ENCODE peak calls at places on chromosomes 13 and 19, in ten cellular contexts. One of them, this sample, is unnamed.

GRCh38 chr13:29524176-29524575 is 71.3 kb downstream of the SLC7A1 start:
- DNase-seq in SK-N-DZ: no peak
- DNase-seq in endothelial cell: no peak
- DNase-seq in activated CD8-positive, alpha-beta memory T cell treated with anti-CD3 and anti-CD28 coated beads for 48 hours: no peak
- DNase-seq in T-cell: no peak
- DNase-seq in foreskin fibroblast: peak
- DNase-seq in frontal cortex: no peak
- DNase-seq in fibroblast of pulmonary artery: peak
- DNase-seq in Karpas-422: no peak
- DNase-seq in activated T-helper 1 cell treated with anti-CD3 and anti-CD28 coated beads, Interleukin-2, amount 50 U/mL, for 16 hours: no peak
- DNase-seq in this sample: no peak

GRCh38 chr19:1183543-1184172 is 9.6 kb upstream of the SBNO2 start:
- DNase-seq in SK-N-DZ: no peak
- DNase-seq in endothelial cell: no peak
- DNase-seq in activated CD8-positive, alpha-beta memory T cell treated with anti-CD3 and anti-CD28 coated beads for 48 hours: no peak
- DNase-seq in T-cell: no peak
- DNase-seq in foreskin fibroblast: no peak
- DNase-seq in frontal cortex: no peak
- DNase-seq in fibroblast of pulmonary artery: no peak
- DNase-seq in Karpas-422: no peak
- DNase-seq in activated T-helper 1 cell treated with anti-CD3 and anti-CD28 coated beads, Interleukin-2, amount 50 U/mL, for 16 hours: no peak
- DNase-seq in this sample: no peak

GRCh38 chr19:40348125-40348913 is at the start of the genes C19orf47 and PLD3:
- DNase-seq in SK-N-DZ: peak
- DNase-seq in endothelial cell: peak
- DNase-seq in activated CD8-positive, alpha-beta memory T cell treated with anti-CD3 and anti-CD28 coated beads for 48 hours: peak
- DNase-seq in T-cell: peak
- DNase-seq in foreskin fibroblast: peak
- DNase-seq in frontal cortex: peak
- DNase-seq in fibroblast of pulmonary artery: peak
- DNase-seq in Karpas-422: peak
- DNase-seq in activated T-helper 1 cell treated with anti-CD3 and anti-CD28 coated beads, Interleukin-2, amount 50 U/mL, for 16 hours: peak
- DNase-seq in this sample: peak

GRCh38 chr13:90640976-90641375 is 706.5 kb upstream of the MIR17HG start:
- DNase-seq in SK-N-DZ: no peak
- DNase-seq in endothelial cell: no peak
- DNase-seq in activated CD8-positive, alpha-beta memory T cell treated with anti-CD3 and anti-CD28 coated beads for 48 hours: no peak
- DNase-seq in T-cell: no peak
- DNase-seq in foreskin fibroblast: peak
- DNase-seq in frontal cortex: no peak
- DNase-seq in fibroblast of pulmonary artery: peak
- DNase-seq in Karpas-422: no peak
- DNase-seq in activated T-helper 1 cell treated with anti-CD3 and anti-CD28 coated beads, Interleukin-2, amount 50 U/mL, for 16 hours: no peak
- DNase-seq in this sample: no peak

GRCh38 chr13:24280722-24281121 is 28.7 kb upstream of the C1QTNF9 start:
- DNase-seq in SK-N-DZ: no peak
- DNase-seq in endothelial cell: no peak
- DNase-seq in activated CD8-positive, alpha-beta memory T cell treated with anti-CD3 and anti-CD28 coated beads for 48 hours: no peak
- DNase-seq in T-cell: no peak
- DNase-seq in foreskin fibroblast: no peak
- DNase-seq in frontal cortex: no peak
- DNase-seq in fibroblast of pulmonary artery: no peak
- DNase-seq in Karpas-422: no peak
- DNase-seq in activated T-helper 1 cell treated with anti-CD3 and anti-CD28 coated beads, Interleukin-2, amount 50 U/mL, for 16 hours: no peak
- DNase-seq in this sample: no peak

GRCh38 chr19:53432088-53432661 is 391 bp downstream of the ZNF761 start:
- DNase-seq in SK-N-DZ: peak
- DNase-seq in endothelial cell: peak
- DNase-seq in activated CD8-positive, alpha-beta memory T cell treated with anti-CD3 and anti-CD28 coated beads for 48 hours: peak
- DNase-seq in T-cell: peak
- DNase-seq in foreskin fibroblast: peak
- DNase-seq in frontal cortex: no peak
- DNase-seq in fibroblast of pulmonary artery: peak
- DNase-seq in Karpas-422: peak
- DNase-seq in activated T-helper 1 cell treated with anti-CD3 and anti-CD28 coated beads, Interleukin-2, amount 50 U/mL, for 16 hours: no peak
- DNase-seq in this sample: no peak

GRCh38 chr13:112229992-112230872 is 145.9 kb upstream of the SPACA7 start:
- DNase-seq in SK-N-DZ: no peak
- DNase-seq in endothelial cell: no peak
- DNase-seq in activated CD8-positive, alpha-beta memory T cell treated with anti-CD3 and anti-CD28 coated beads for 48 hours: no peak
- DNase-seq in T-cell: no peak
- DNase-seq in foreskin fibroblast: no peak
- DNase-seq in frontal cortex: no peak
- DNase-seq in fibroblast of pulmonary artery: no peak
- DNase-seq in Karpas-422: no peak
- DNase-seq in activated T-helper 1 cell treated with anti-CD3 and anti-CD28 coated beads, Interleukin-2, amount 50 U/mL, for 16 hours: no peak
- DNase-seq in this sample: no peak

GRCh38 chr19:50720921-50721291 is 1.3 kb upstream of the SHANK1 start:
- DNase-seq in SK-N-DZ: no peak
- DNase-seq in endothelial cell: no peak
- DNase-seq in activated CD8-positive, alpha-beta memory T cell treated with anti-CD3 and anti-CD28 coated beads for 48 hours: no peak
- DNase-seq in T-cell: no peak
- DNase-seq in foreskin fibroblast: peak
- DNase-seq in frontal cortex: peak
- DNase-seq in fibroblast of pulmonary artery: no peak
- DNase-seq in Karpas-422: peak
- DNase-seq in activated T-helper 1 cell treated with anti-CD3 and anti-CD28 coated beads, Interleukin-2, amount 50 U/mL, for 16 hours: no peak
- DNase-seq in this sample: no peak

GRCh38 chr19:43331435-43332010 is 22.0 kb upstream of the CD177 start:
- DNase-seq in SK-N-DZ: no peak
- DNase-seq in endothelial cell: peak
- DNase-seq in activated CD8-positive, alpha-beta memory T cell treated with anti-CD3 and anti-CD28 coated beads for 48 hours: no peak
- DNase-seq in T-cell: no peak
- DNase-seq in foreskin fibroblast: no peak
- DNase-seq in frontal cortex: no peak
- DNase-seq in fibroblast of pulmonary artery: no peak
- DNase-seq in Karpas-422: no peak
- DNase-seq in activated T-helper 1 cell treated with anti-CD3 and anti-CD28 coated beads, Interleukin-2, amount 50 U/mL, for 16 hours: no peak
- DNase-seq in this sample: no peak